ENCODE peak calls at places on chromosomes 2 and 18, in seven cellular contexts. D, Y, I, V, M, B and P are unnamed samples.

GRCh38 chr2:218031771-218032257 is 29.0 kb upstream of the TNS1 start:
- DNase-seq in D (no peak), Y (no peak), I (no peak), V (no peak), M (no peak), B (no peak), P (no peak)

GRCh38 chr2:187461294-187462261 is 13.5 kb upstream of the CALCRL start:
- DNase-seq in D (no peak), Y (no peak), I (no peak), V (no peak), M (no peak), B (no peak), P (peak)

GRCh38 chr2:202172439-202173191 is 65.8 kb downstream of the SUMO1 start:
- DNase-seq in D (peak), Y (no peak), I (no peak), V (peak), M (no peak), B (no peak), P (no peak)

GRCh38 chr2:12261993-12262680 is 454.6 kb upstream of the TRIB2 start:
- DNase-seq in D (no peak), Y (no peak), I (peak), V (no peak), M (peak), B (no peak), P (no peak)

GRCh38 chr2:54258171-54258570 is 2.1 kb upstream of the TSPYL6 start:
- DNase-seq in D (no peak), Y (no peak), I (no peak), V (no peak), M (no peak), B (no peak), P (no peak)

GRCh38 chr18:28212060-28212459 is 35.1 kb upstream of the CDH2 start:
- DNase-seq in D (no peak), Y (no peak), I (no peak), V (no peak), M (no peak), B (no peak), P (no peak)

GRCh38 chr18:5180254-5180653 is 16.8 kb downstream of the AKAIN1 start:
- DNase-seq in D (no peak), Y (no peak), I (no peak), V (no peak), M (no peak), B (no peak), P (no peak)

GRCh38 chr18:33051397-33051796 is 278.6 kb upstream of the KLHL14 start:
- DNase-seq in D (no peak), Y (no peak), I (no peak), V (no peak), M (peak), B (no peak), P (no peak)

GRCh38 chr2:28350791-28351285 is 41.8 kb upstream of the FOSL2 start:
- DNase-seq in D (no peak), Y (no peak), I (no peak), V (no peak), M (no peak), B (no peak), P (no peak)

GRCh38 chr2:20620271-20620681 is 30.6 kb downstream of the HS1BP3 start:
- DNase-seq in D (no peak), Y (no peak), I (no peak), V (no peak), M (no peak), B (peak), P (no peak)

GRCh38 chr2:73314441-73314840 is 21.1 kb upstream of the EGR4 start:
- DNase-seq in D (no peak), Y (no peak), I (no peak), V (no peak), M (no peak), B (no peak), P (no peak)

GRCh38 chr18:70293166-70293565 is 4.3 kb downstream of the SOCS6 start:
- DNase-seq in D (no peak), Y (no peak), I (no peak), V (no peak), M (no peak), B (peak), P (no peak)

GRCh38 chr2:69177785-69178636 is 165.0 kb downstream of the ANTXR1 start:
- DNase-seq in D (peak), Y (peak), I (peak), V (peak), M (no peak), B (peak), P (peak)

GRCh38 chr2:163465440-163465839 is 270.4 kb downstream of the FIGN start:
- DNase-seq in D (peak), Y (no peak), I (no peak), V (peak), M (no peak), B (no peak), P (no peak)

GRCh38 chr18:73352546-73352945 is 484.8 kb upstream of the NETO1 start:
- DNase-seq in D (peak), Y (no peak), I (no peak), V (no peak), M (no peak), B (no peak), P (no peak)

GRCh38 chr18:45626330-45627203 is 11.3 kb downstream of the SLC14A2 start:
- DNase-seq in D (no peak), Y (peak), I (peak), V (peak), M (no peak), B (no peak), P (no peak)

GRCh38 chr2:214077727-214078126 is 333.1 kb upstream of the VWC2L start:
- DNase-seq in D (no peak), Y (no peak), I (no peak), V (no peak), M (no peak), B (no peak), P (no peak)

GRCh38 chr2:174868916-174869315 is 104.6 kb upstream of the CHRNA1 start:
- DNase-seq in D (no peak), Y (no peak), I (no peak), V (no peak), M (no peak), B (no peak), P (no peak)

GRCh38 chr2:74849228-74849892 is 15.4 kb downstream of the HK2 start:
- DNase-seq in D (no peak), Y (no peak), I (peak), V (no peak), M (no peak), B (peak), P (peak)

GRCh38 chr2:156331572-156332451 is 709 bp downstream of the NR4A2 start:
- DNase-seq in D (peak), Y (peak), I (peak), V (peak), M (peak), B (peak), P (peak)

GRCh38 chr2:170229125-170229524 is 51.2 kb downstream of the MYO3B start:
- DNase-seq in D (no peak), Y (no peak), I (no peak), V (no peak), M (no peak), B (no peak), P (no peak)

GRCh38 chr2:99520813-99521212 is 31.0 kb upstream of the REV1 start:
- DNase-seq in D (no peak), Y (no peak), I (no peak), V (peak), M (no peak), B (no peak), P (no peak)

GRCh38 chr18:7735606-7736175 is 168.6 kb downstream of the PTPRM start:
- DNase-seq in D (no peak), Y (no peak), I (no peak), V (no peak), M (no peak), B (no peak), P (no peak)

GRCh38 chr2:62050456-62051045 is 145.1 kb downstream of the COMMD1 start:
- DNase-seq in D (no peak), Y (no peak), I (no peak), V (no peak), M (no peak), B (no peak), P (no peak)

GRCh38 chr18:79916546-79917350 is 34.7 kb downstream of the SLC66A2 start:
- DNase-seq in D (no peak), Y (no peak), I (no peak), V (no peak), M (no peak), B (peak), P (peak)

GRCh38 chr2:85091838-85092237 is 41.4 kb upstream of the TCF7L1 start:
- DNase-seq in D (no peak), Y (no peak), I (no peak), V (no peak), M (no peak), B (no peak), P (no peak)